ENCODE peak calls at places on chromosome 15, in ten cellular contexts. X, A, J, H, D, R, F, L, G and V are unnamed samples.

GRCh38 chr15:79540551-79540950 is 108.4 kb downstream of the MINAR1 start:
- DNase-seq in X (no peak), A (no peak), J (no peak), H (no peak), D (no peak), R (no peak), F (no peak), L (no peak), G (no peak), V (no peak)

GRCh38 chr15:85751731-85752421 is 42.8 kb downstream of the KLHL25 start:
- DNase-seq in X (no peak), A (no peak), J (no peak), H (peak), D (no peak), R (no peak), F (no peak), L (no peak), G (peak), V (no peak)

GRCh38 chr15:63553388-63553791 is 43.8 kb upstream of the FBXL22 start:
- DNase-seq in X (no peak), A (peak), J (no peak), H (no peak), D (no peak), R (peak), F (no peak), L (no peak), G (no peak), V (no peak)

GRCh38 chr15:77032647-77033416 is 37.9 kb downstream of the PSTPIP1 start:
- DNase-seq in X (no peak), A (no peak), J (no peak), H (peak), D (no peak), R (no peak), F (no peak), L (no peak), G (no peak), V (no peak)

GRCh38 chr15:42890161-42890913 is 30.2 kb downstream of the TTBK2 start:
- DNase-seq in X (no peak), A (peak), J (no peak), H (no peak), D (no peak), R (no peak), F (no peak), L (no peak), G (no peak), V (no peak)

GRCh38 chr15:58506787-58507671 is 75.2 kb downstream of the LIPC start:
- DNase-seq in X (no peak), A (no peak), J (no peak), H (no peak), D (no peak), R (no peak), F (no peak), L (no peak), G (no peak), V (no peak)

GRCh38 chr15:41417812-41418211 is 917 bp downstream of the RTF1 start:
- DNase-seq in X (no peak), A (peak), J (no peak), H (no peak), D (no peak), R (no peak), F (no peak), L (no peak), G (no peak), V (no peak)

GRCh38 chr15:41557673-41558399 is 1.2 kb upstream of the TYRO3 start:
- DNase-seq in X (no peak), A (peak), J (peak), H (peak), D (no peak), R (no peak), F (peak), L (peak), G (no peak), V (peak)

GRCh38 chr15:39106913-39107312 is 474.0 kb upstream of the THBS1 start:
- DNase-seq in X (no peak), A (peak), J (no peak), H (no peak), D (no peak), R (no peak), F (no peak), L (no peak), G (no peak), V (no peak)

GRCh38 chr15:71715914-71716313 is 94.4 kb upstream of the NR2E3 start:
- DNase-seq in X (no peak), A (no peak), J (no peak), H (no peak), D (no peak), R (no peak), F (no peak), L (no peak), G (no peak), V (no peak)

GRCh38 chr15:41483519-41483918 is 10.2 kb upstream of the ITPKA start:
- DNase-seq in X (no peak), A (no peak), J (no peak), H (peak), D (no peak), R (no peak), F (peak), L (no peak), G (no peak), V (peak)

GRCh38 chr15:88940110-88940675 is 27.0 kb upstream of the MFGE8 start:
- DNase-seq in X (no peak), A (no peak), J (no peak), H (no peak), D (no peak), R (no peak), F (no peak), L (no peak), G (no peak), V (no peak)

GRCh38 chr15:41892621-41893421 is 1.0 kb downstream of the SPTBN5 start:
- DNase-seq in X (no peak), A (no peak), J (peak), H (no peak), D (no peak), R (peak), F (peak), L (no peak), G (no peak), V (no peak)

GRCh38 chr15:41568350-41569017 is 9.5 kb downstream of the TYRO3 start:
- DNase-seq in X (no peak), A (peak), J (no peak), H (no peak), D (no peak), R (no peak), F (no peak), L (no peak), G (no peak), V (no peak)

GRCh38 chr15:78392430-78392829 is 45.6 kb upstream of the IREB2 start:
- DNase-seq in X (peak), A (no peak), J (no peak), H (no peak), D (peak), R (no peak), F (no peak), L (no peak), G (peak), V (no peak)

GRCh38 chr15:56307180-56307579 is 58.0 kb upstream of the TEX9 start:
- DNase-seq in X (peak), A (no peak), J (no peak), H (no peak), D (peak), R (no peak), F (no peak), L (no peak), G (no peak), V (no peak)

GRCh38 chr15:58459562-58459961 is 27.8 kb downstream of the LIPC start:
- DNase-seq in X (no peak), A (no peak), J (no peak), H (no peak), D (no peak), R (peak), F (no peak), L (no peak), G (no peak), V (no peak)

GRCh38 chr15:89499156-89499555 is 2.8 kb upstream of the RHCG start:
- DNase-seq in X (no peak), A (no peak), J (no peak), H (peak), D (no peak), R (no peak), F (no peak), L (no peak), G (peak), V (no peak)

GRCh38 chr15:28191832-28192231 is 92.7 kb upstream of the OCA2 start:
- DNase-seq in X (no peak), A (peak), J (no peak), H (peak), D (no peak), R (peak), F (no peak), L (no peak), G (no peak), V (no peak)

GRCh38 chr15:90400005-90400758 is 12.1 kb downstream of the IQGAP1 start:
- DNase-seq in X (no peak), A (no peak), J (no peak), H (no peak), D (no peak), R (no peak), F (no peak), L (no peak), G (no peak), V (peak)

GRCh38 chr15:71752085-71752484 is 58.3 kb upstream of the NR2E3 start:
- DNase-seq in X (no peak), A (no peak), J (no peak), H (no peak), D (no peak), R (no peak), F (no peak), L (no peak), G (no peak), V (no peak)

GRCh38 chr15:84823580-84823878 is 6.4 kb downstream of the ALPK3 start:
- DNase-seq in X (no peak), A (no peak), J (no peak), H (no peak), D (no peak), R (no peak), F (no peak), L (no peak), G (peak), V (no peak)

GRCh38 chr15:29382862-29383261 is 113.2 kb upstream of the NSMCE3 start:
- DNase-seq in X (no peak), A (no peak), J (no peak), H (no peak), D (no peak), R (no peak), F (no peak), L (no peak), G (no peak), V (no peak)

GRCh38 chr15:26772588-26773484 is at the start of gene GABRB3:
- DNase-seq in X (no peak), A (no peak), J (no peak), H (no peak), D (no peak), R (peak), F (no peak), L (no peak), G (no peak), V (no peak)

GRCh38 chr15:92277776-92278175 is 115.9 kb upstream of the ST8SIA2 start:
- DNase-seq in X (no peak), A (no peak), J (no peak), H (no peak), D (no peak), R (peak), F (no peak), L (peak), G (no peak), V (no peak)

GRCh38 chr15:28105793-28106192 is 6.7 kb upstream of the OCA2 start:
- DNase-seq in X (no peak), A (no peak), J (no peak), H (peak), D (no peak), R (no peak), F (no peak), L (no peak), G (no peak), V (no peak)

GRCh38 chr15:29988689-29989088 is 94.1 kb upstream of the GOLGA8J start:
- DNase-seq in X (no peak), A (peak), J (no peak), H (no peak), D (no peak), R (no peak), F (no peak), L (no peak), G (no peak), V (no peak)

GRCh38 chr15:78565951-78566774 is 843 bp downstream of the CHRNA5 start:
- DNase-seq in X (no peak), A (peak), J (no peak), H (no peak), D (peak), R (no peak), F (no peak), L (no peak), G (no peak), V (no peak)